ENCODE peak calls at places on chromosomes 6 and 20, in seven cellular contexts. R, G, H, U, M, O and W are unnamed samples.

GRCh38 chr6:56954389-56955170 is at the start of gene BEND6:
- DNase-seq in R (peak; percentile 78), G (peak; percentile 59), H (peak; percentile 87), U (no peak), M (peak; percentile 81), O (peak; percentile 86), W (no peak)

GRCh38 chr6:51057296-51057695 is 238.6 kb downstream of the TFAP2B start:
- DNase-seq in R (no peak), G (no peak), H (no peak), U (no peak), M (no peak), O (no peak), W (no peak)

GRCh38 chr6:50815436-50816114 is 3.1 kb upstream of the TFAP2B start:
- DNase-seq in R (no peak), G (no peak), H (no peak), U (no peak), M (peak; percentile 50), O (peak; percentile 30), W (no peak)

GRCh38 chr6:42104095-42104806 is 38.2 kb downstream of the C6orf132 start:
- DNase-seq in R (peak; percentile 90), G (peak; percentile 56), H (peak; percentile 94), U (no peak), M (peak; percentile 82), O (peak; percentile 85), W (no peak)

GRCh38 chr6:52102330-52102932 is 15.0 kb upstream of the PKHD1 start:
- DNase-seq in R (no peak), G (no peak), H (peak; percentile 44), U (no peak), M (no peak), O (no peak), W (no peak)

GRCh38 chr6:149454405-149454848 is 30.4 kb downstream of the ZC3H12D start:
- DNase-seq in R (no peak), G (peak; percentile 14), H (no peak), U (peak; percentile 57), M (peak; percentile 97), O (peak; percentile 98), W (no peak)

GRCh38 chr20:31842471-31843157 is 2.8 kb downstream of the FOXS1 start:
- DNase-seq in R (peak; percentile 57), G (no peak), H (peak; percentile 82), U (no peak), M (peak; percentile 94), O (peak; percentile 83), W (no peak)

GRCh38 chr6:41767112-41767946 is 12.4 kb downstream of the FRS3 start:
- DNase-seq in R (no peak), G (peak; percentile 56), H (peak; percentile 44), U (peak; percentile 24), M (peak; percentile 70), O (peak; percentile 80), W (no peak)

GRCh38 chr6:35733633-35734032 is 3.2 kb upstream of the ARMC12 start:
- DNase-seq in R (no peak), G (no peak), H (no peak), U (no peak), M (no peak), O (no peak), W (no peak)

GRCh38 chr6:118893095-118893881 is 664 bp upstream of the ASF1A start:
- DNase-seq in R (peak; percentile 74), G (peak; percentile 44), H (no peak), U (no peak), M (peak; percentile 78), O (peak; percentile 83), W (no peak)

GRCh38 chr20:43513298-43514061 is 6.0 kb downstream of the L3MBTL1 start:
- DNase-seq in R (no peak), G (no peak), H (no peak), U (no peak), M (no peak), O (no peak), W (no peak)

GRCh38 chr6:38404355-38404754 is 235.4 kb downstream of the BTBD9 start:
- DNase-seq in R (no peak), G (no peak), H (no peak), U (no peak), M (peak; percentile 46), O (peak; percentile 20), W (no peak)

GRCh38 chr20:48877299-48877698 is 44.2 kb upstream of the ARFGEF2 start:
- DNase-seq in R (peak; percentile 45), G (no peak), H (no peak), U (no peak), M (peak; percentile 66), O (no peak), W (no peak)

GRCh38 chr20:64238115-64238825 is 17.3 kb upstream of the PCMTD2 start:
- DNase-seq in R (no peak), G (no peak), H (no peak), U (no peak), M (no peak), O (no peak), W (no peak)

GRCh38 chr6:163260111-163260895 is 154.2 kb upstream of the QKI start:
- DNase-seq in R (peak; percentile 94), G (peak; percentile 37), H (peak; percentile 82), U (no peak), M (peak; percentile 50), O (peak; percentile 47), W (no peak)

GRCh38 chr6:53796791-53797190 is 2.0 kb downstream of the LRRC1 start:
- DNase-seq in R (no peak), G (no peak), H (no peak), U (no peak), M (peak; percentile 34), O (no peak), W (no peak)

GRCh38 chr20:20404546-20405092 is 36.7 kb downstream of the INSM1 start:
- DNase-seq in R (no peak), G (no peak), H (no peak), U (no peak), M (no peak), O (no peak), W (no peak)

GRCh38 chr20:9302073-9302425 is 212.3 kb upstream of the LAMP5 start:
- DNase-seq in R (no peak), G (no peak), H (no peak), U (no peak), M (no peak), O (no peak), W (no peak)

GRCh38 chr6:1316482-1317220 is 4.8 kb downstream of the FOXQ1 start:
- DNase-seq in R (peak; percentile 74), G (no peak), H (peak; percentile 82), U (no peak), M (no peak), O (peak; percentile 18), W (no peak)

GRCh38 chr20:63049561-63050221 is 42.9 kb upstream of the BHLHE23 start:
- DNase-seq in R (no peak), G (no peak), H (no peak), U (no peak), M (no peak), O (no peak), W (no peak)

GRCh38 chr20:13006825-13007224 is 1.9 kb upstream of the SPTLC3 start:
- DNase-seq in R (no peak), G (no peak), H (no peak), U (peak; percentile 91), M (peak; percentile 68), O (peak; percentile 60), W (no peak)

GRCh38 chr6:137978252-137978896 is 111.3 kb downstream of the TNFAIP3 start:
- DNase-seq in R (no peak), G (no peak), H (no peak), U (no peak), M (no peak), O (no peak), W (no peak)

GRCh38 chr20:8223096-8223870 is 91.2 kb downstream of the PLCB1 start:
- DNase-seq in R (no peak), G (no peak), H (no peak), U (peak; percentile 91), M (peak; percentile 91), O (peak; percentile 89), W (no peak)

GRCh38 chr6:28632326-28632851 is 106.7 kb downstream of the GPX5 start:
- DNase-seq in R (no peak), G (no peak), H (no peak), U (no peak), M (no peak), O (no peak), W (no peak)

GRCh38 chr6:112879920-112880413 is 532.8 kb downstream of the RFPL4B start:
- DNase-seq in R (peak; percentile 66), G (no peak), H (peak; percentile 98), U (no peak), M (no peak), O (no peak), W (peak; percentile 47)
- TF ChIP-seq CTCF in R (peak; percentile 37), G (no peak), H (peak; percentile 96), U (no peak), M (no peak), O (no peak), W (no peak)

DNA sequence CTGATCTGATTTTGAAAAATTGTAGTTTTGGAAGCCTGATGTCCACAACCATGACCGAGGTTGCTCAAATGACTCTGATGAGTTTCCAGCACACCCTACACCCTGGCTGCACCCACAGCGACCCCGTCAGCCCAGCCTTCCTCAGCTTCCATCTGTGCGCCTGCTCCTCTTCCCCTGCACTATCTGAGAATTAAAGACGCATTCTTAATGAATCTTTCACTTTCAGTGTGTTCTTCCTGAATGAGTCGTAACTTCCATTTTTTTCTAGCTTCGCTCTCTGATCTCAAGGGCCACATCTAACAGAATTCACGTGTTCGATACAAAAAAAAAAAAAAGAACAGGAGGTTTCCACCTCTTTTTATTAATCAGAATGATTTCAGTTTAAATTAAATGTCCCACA is 21.3 kb upstream of the RREB1 start:
- DNase-seq in R (no peak), G (peak; percentile 71), H (no peak), U (no peak), M (peak; percentile 31), O (peak; percentile 26), W (no peak)
- TF ChIP-seq CTCF in R (no peak), G (peak; percentile 2), H (no peak), U (peak; percentile 16), M (no peak), O (peak; percentile 11), W (no peak)

DNA sequence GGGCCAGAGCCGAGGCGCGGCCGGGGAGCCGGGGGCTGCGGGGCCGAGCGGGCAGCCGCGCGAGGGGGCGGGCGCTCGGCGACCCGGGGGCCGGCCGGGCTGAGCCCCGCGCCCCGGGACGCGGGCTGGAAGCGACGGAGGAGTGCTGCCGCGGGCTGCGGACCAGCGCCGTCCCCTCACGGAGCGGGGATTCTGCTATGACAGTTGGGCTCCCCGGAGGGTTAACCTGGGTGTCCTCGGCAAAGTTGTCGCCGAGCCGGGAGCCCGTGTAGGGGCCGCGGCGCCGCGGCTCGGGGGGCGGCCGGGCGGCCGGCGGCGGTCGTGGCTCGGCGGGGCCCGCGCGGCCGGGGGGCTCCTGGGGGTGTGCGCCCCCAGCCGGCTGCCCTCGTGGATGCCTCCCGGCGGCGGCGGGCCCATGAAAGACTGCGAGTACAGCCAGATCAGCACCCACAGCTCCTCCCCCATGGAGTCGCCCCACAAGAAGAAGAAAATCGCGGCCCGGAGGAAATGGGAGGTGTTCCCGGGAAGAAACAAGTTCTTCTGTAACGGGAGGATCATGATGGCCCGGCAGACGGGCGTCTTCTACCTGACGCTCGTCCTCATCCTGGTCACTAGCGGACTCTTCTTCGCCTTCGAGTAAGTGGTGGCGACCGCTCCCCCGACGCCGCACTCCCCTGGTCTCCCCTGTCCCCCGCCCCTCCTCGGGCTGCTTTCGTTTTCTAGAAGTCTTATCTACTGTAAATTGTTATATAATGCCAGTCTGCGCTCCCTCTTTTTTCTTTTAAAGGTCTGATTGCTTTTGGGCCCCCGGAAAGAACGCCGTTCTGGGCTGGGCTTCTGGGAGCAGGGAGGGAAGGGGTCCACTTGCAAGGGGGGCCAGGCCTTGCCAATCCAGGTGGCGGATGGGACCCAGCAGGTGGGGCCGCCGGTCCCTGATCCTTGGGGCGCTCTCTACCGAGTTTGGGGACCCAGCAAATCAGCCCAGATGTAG is 936 bp downstream of the ZDHHC14 start:
- DNase-seq in R (peak; percentile 55), G (peak; percentile 50), H (peak; percentile 73), U (no peak), M (peak; percentile 61), O (peak; percentile 56), W (no peak)
- TF ChIP-seq CTCF in R (no peak), G (no peak), H (no peak), U (peak; percentile 28), M (no peak), O (no peak), W (peak; percentile 12)

GRCh38 chr6:155580904-155581303 is 125.3 kb upstream of the NOX3 start:
- DNase-seq in R (peak; percentile 12), G (no peak), H (no peak), U (no peak), M (peak; percentile 8), O (no peak), W (no peak)
- TF ChIP-seq CTCF in R (no peak), G (no peak), H (peak; percentile 58), U (no peak), M (peak; percentile 36), O (peak; percentile 12), W (peak; percentile 22)